ENCODE peak calls at places on chromosome 15, in seven cellular contexts. I, B, D, C, Q, K and S are unnamed samples.

GRCh38 chr15:71559098-71559497 is 251.3 kb upstream of the NR2E3 start:
- DNase-seq in I (peak), B (no peak), D (no peak), C (no peak), Q (peak), K (peak), S (no peak)

GRCh38 chr15:71888797-71889196 is 78.4 kb downstream of the NR2E3 start:
- DNase-seq in I (no peak), B (no peak), D (no peak), C (no peak), Q (no peak), K (no peak), S (no peak)

GRCh38 chr15:77021803-77022381 is 27.0 kb downstream of the PSTPIP1 start:
- DNase-seq in I (peak), B (no peak), D (no peak), C (no peak), Q (peak), K (no peak), S (no peak)

GRCh38 chr15:69133862-69134519 is 26.4 kb upstream of the GLCE start:
- DNase-seq in I (no peak), B (no peak), D (no peak), C (no peak), Q (no peak), K (no peak), S (no peak)

GRCh38 chr15:85318048-85318731 is 62.2 kb upstream of the AKAP13 start:
- DNase-seq in I (peak), B (no peak), D (no peak), C (no peak), Q (peak), K (peak), S (no peak)

GRCh38 chr15:68230157-68231100 is 901 bp upstream of the CLN6 start:
- DNase-seq in I (no peak), B (peak), D (no peak), C (no peak), Q (peak), K (no peak), S (no peak)

GRCh38 chr15:42056934-42057743 is 36.3 kb upstream of the PLA2G4E start:
- DNase-seq in I (no peak), B (peak), D (peak), C (no peak), Q (peak), K (peak), S (peak)

GRCh38 chr15:99440029-99440428 is 125.8 kb upstream of the MEF2A start:
- DNase-seq in I (no peak), B (peak), D (no peak), C (no peak), Q (no peak), K (no peak), S (no peak)

GRCh38 chr15:65796610-65797012 is 4.5 kb upstream of the DENND4A start:
- DNase-seq in I (no peak), B (no peak), D (no peak), C (no peak), Q (peak), K (peak), S (no peak)

GRCh38 chr15:86892774-86893449 is 813.2 kb downstream of the AGBL1 start:
- DNase-seq in I (peak), B (no peak), D (no peak), C (no peak), Q (no peak), K (peak), S (no peak)

GRCh38 chr15:51004103-51004536 is 90.6 kb downstream of the TNFAIP8L3 start:
- DNase-seq in I (peak), B (no peak), D (no peak), C (no peak), Q (peak), K (peak), S (no peak)

GRCh38 chr15:59116771-59117170 is 11.8 kb downstream of the CCNB2 start:
- DNase-seq in I (no peak), B (no peak), D (no peak), C (no peak), Q (no peak), K (no peak), S (no peak)

GRCh38 chr15:25862087-25862468 is 1.0 kb downstream of the ATP10A start:
- DNase-seq in I (no peak), B (no peak), D (no peak), C (no peak), Q (peak), K (no peak), S (no peak)

GRCh38 chr15:57824186-57824585 is 117.7 kb downstream of the POLR2M start:
- DNase-seq in I (no peak), B (no peak), D (no peak), C (no peak), Q (no peak), K (no peak), S (no peak)

GRCh38 chr15:83850846-83851245 is 196.9 kb downstream of the ADAMTSL3 start:
- DNase-seq in I (no peak), B (no peak), D (no peak), C (no peak), Q (no peak), K (peak), S (no peak)

GRCh38 chr15:94532226-94532625 is 300.9 kb downstream of the MCTP2 start:
- DNase-seq in I (no peak), B (no peak), D (no peak), C (no peak), Q (no peak), K (no peak), S (no peak)

GRCh38 chr15:99347609-99348008 is 96.3 kb downstream of the LRRC28 start:
- DNase-seq in I (no peak), B (no peak), D (no peak), C (no peak), Q (peak), K (peak), S (no peak)

GRCh38 chr15:70569139-70569717 is 194.1 kb downstream of the UACA start:
- DNase-seq in I (peak), B (peak), D (no peak), C (no peak), Q (peak), K (peak), S (no peak)

GRCh38 chr15:97566957-97567356 is 393.5 kb upstream of the ARRDC4 start:
- DNase-seq in I (no peak), B (no peak), D (no peak), C (no peak), Q (no peak), K (peak), S (no peak)

GRCh38 chr15:41870689-41871081 is 23.2 kb downstream of the SPTBN5 start:
- DNase-seq in I (no peak), B (no peak), D (no peak), C (no peak), Q (peak), K (peak), S (no peak)

GRCh38 chr15:45314960-45315359 is 62.9 kb downstream of the SLC28A2 start:
- DNase-seq in I (no peak), B (peak), D (no peak), C (no peak), Q (peak), K (peak), S (no peak)
- TF ChIP-seq CTCF in I (no peak), B (peak), D (peak), C (no peak), Q (no peak), K (no peak), S (no peak)

DNA sequence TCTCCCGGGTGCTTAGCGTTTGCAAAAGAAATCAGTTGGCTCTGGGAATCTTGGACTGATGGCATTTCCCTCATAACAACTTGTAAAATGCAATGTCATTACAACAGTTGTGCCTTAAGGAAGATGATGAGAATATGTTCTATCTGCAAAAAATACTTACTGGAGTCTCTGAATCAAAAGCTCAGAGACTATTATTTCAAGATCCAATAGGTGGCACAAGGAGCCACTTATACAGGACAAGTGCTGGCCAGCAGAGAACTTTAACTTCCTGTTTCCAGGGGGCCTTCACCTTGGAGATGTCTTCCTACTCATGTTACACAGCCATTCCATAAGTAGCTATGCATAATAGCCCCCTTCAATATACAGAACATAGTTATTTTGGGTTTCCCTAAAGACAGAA is 8.9 kb upstream of the RPS27L start:
- DNase-seq in I (no peak), B (no peak), D (no peak), C (no peak), Q (no peak), K (no peak), S (no peak)
- TF ChIP-seq CTCF in I (no peak), B (no peak), D (peak), C (no peak), Q (peak), K (peak), S (no peak)

DNA sequence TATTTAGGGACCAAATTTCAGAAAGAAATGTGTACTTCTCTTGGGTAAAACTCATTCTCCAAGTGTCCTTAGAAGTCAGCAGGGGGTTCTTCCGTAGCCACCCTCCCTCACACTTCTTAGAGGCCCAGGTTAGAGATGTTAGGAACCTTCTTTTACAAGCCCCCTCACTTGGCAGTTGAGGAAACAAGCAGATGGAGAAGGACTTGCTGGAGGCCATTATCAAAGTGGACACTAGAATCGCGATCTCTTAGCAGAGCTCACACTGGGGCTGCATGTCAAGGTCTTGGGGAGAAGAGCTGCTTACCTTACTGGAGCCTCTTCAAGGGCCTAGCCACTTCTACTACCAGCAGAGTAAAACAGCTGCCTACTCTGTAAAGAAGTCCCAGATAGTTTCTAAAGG is 69.4 kb upstream of the POLG start:
- DNase-seq in I (no peak), B (no peak), D (no peak), C (no peak), Q (no peak), K (no peak), S (no peak)
- TF ChIP-seq CTCF in I (no peak), B (no peak), D (no peak), C (no peak), Q (no peak), K (no peak), S (no peak)

GRCh38 chr15:75900577-75900976 is 3.1 kb upstream of the FBXO22 start:
- DNase-seq in I (no peak), B (no peak), D (no peak), C (no peak), Q (no peak), K (no peak), S (no peak)

GRCh38 chr15:75905231-75905630 is 1.6 kb downstream of the FBXO22 start:
- DNase-seq in I (no peak), B (no peak), D (no peak), C (no peak), Q (no peak), K (no peak), S (no peak)

GRCh38 chr15:75902129-75902557 is 1.5 kb upstream of the FBXO22 start:
- DNase-seq in I (no peak), B (no peak), D (no peak), C (no peak), Q (no peak), K (no peak), S (no peak)

GRCh38 chr15:75904241-75904631 is 558 bp downstream of the FBXO22 start:
- DNase-seq in I (no peak), B (peak), D (peak), C (no peak), Q (peak), K (peak), S (no peak)

DNA sequence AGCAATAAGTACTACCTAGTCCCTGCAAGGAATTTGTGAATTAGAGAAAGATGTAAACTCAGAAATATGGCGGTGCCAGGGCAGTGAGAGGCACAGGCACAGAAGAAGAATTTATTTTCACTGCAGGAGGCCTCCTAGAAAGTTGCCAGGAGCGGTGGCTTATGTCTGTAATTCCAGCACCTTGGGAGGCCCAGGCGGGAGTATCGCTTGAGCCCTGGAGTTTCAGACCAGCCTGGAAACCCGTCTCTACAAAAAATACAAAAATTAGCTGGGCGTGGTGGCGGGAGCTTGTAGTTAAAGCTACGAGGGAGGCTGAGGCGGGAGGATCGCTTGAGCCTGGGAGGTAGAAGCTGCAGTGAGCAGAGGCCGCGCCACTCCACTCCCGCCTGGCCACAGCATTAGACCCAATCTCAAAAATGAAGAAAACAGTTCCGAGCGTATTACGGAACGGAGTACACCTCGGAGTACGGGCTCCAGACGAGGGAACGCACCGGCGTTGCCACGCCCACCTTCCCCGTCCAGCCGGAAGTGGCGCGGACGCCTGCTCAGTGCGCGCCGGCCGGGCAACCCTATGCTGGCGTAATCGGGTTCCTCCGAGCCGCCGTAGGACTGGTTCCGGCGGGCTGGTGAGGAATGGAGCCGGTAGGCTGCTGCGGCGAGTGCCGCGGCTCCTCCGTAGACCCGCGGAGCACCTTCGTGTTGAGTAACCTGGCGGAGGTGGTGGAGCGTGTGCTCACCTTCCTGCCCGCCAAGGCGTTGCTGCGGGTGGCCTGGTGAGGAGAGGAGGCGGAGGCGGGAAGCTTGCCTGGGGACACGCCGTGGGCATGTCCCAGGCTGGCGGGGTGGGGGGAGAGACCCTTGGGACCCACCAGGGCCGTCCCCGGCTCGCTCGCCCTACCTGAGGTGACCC is at the start of gene FBXO22:
- DNase-seq in I (peak), B (peak), D (peak), C (peak), Q (peak), K (peak), S (no peak)
- TF ChIP-seq CTCF in I (no peak), B (peak), D (no peak), C (no peak), Q (no peak), K (no peak), S (no peak)

GRCh38 chr15:55403531-55403930 is 4.6 kb downstream of the CCPG1 start:
- DNase-seq in I (peak), B (no peak), D (no peak), C (no peak), Q (peak), K (no peak), S (no peak)

GRCh38 chr15:55402707-55403106 is 5.5 kb downstream of the CCPG1 start:
- DNase-seq in I (no peak), B (no peak), D (no peak), C (no peak), Q (no peak), K (no peak), S (no peak)

GRCh38 chr15:55407631-55407948 is 569 bp downstream of the CCPG1 start:
- DNase-seq in I (no peak), B (no peak), D (no peak), C (no peak), Q (peak), K (peak), S (peak)

DNA sequence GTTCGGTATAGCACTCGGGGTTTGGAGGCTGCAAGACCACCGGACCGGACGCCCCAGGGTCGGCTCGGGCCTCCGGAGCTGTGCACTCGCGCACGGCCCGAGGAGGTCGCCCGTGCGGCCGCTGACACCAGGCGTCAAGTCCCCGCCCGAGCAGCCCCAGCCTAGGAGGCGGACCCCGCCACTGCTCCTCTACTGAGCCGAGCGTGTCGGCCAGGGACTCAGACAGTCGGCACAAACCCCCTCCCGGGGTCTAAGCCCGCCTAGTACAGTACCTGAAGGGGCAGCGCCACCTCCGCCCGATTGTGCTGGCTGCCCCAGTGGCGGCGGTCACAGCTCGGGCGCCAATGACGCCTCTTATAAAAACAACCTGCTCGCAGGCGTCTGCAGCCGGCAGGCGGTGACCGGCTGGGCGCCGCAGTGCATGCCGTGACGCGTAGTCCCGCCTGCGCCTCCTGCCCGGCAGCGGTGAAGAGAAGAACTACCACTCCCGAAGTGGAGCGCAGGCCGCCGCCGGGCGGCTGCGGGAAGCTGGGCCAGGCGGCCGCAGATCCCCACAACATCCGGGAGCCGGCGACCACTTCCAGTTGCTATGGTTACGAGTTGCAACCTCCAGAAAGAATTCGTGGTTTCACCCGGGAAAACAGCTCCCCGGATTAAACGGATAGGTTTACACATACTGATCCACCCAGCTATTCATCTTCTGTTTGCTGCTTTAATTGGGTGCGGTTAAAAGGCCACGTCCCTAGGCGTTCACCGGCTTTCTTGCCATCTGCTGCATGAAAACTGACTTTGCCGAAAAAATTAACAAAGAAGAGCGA is at the start of the genes CCPG1 and PIERCE2:
- DNase-seq in I (peak), B (peak), D (peak), C (peak), Q (peak), K (peak), S (peak)
- TF ChIP-seq CTCF in I (peak), B (peak), D (peak), C (peak), Q (peak), K (peak), S (peak)

DNA sequence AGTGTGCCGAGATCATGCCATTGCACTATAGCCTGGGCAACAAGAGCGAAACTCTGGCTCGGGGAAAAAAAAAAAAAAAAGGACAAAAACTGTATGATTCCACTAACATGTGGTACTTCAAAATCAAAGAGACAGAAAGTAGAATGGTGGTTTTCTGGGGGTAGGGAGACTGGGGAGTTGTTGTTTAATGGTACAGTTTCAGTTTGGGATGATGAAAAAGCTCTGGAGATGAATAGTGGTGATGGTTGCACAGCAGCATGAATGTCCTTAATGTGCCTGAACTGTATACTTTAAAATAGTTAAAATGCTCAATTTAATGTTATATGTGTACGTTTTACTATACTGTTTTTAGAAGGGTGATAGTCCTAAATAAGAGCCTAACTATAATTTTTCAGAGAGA is 27.4 kb downstream of the RAD51 start:
- DNase-seq in I (no peak), B (no peak), D (no peak), C (no peak), Q (no peak), K (no peak), S (no peak)
- TF ChIP-seq CTCF in I (no peak), B (no peak), D (no peak), C (no peak), Q (no peak), K (no peak), S (no peak)

GRCh38 chr15:101795455-101795854 is 7.9 kb upstream of the OR4F6 start:
- DNase-seq in I (peak), B (no peak), D (no peak), C (no peak), Q (peak), K (peak), S (no peak)
- TF ChIP-seq CTCF in I (no peak), B (no peak), D (no peak), C (no peak), Q (no peak), K (no peak), S (no peak)